ENCODE peak calls at places on chromosomes 3 and 15, in ten cellular contexts. U is mammary epithelial cell, E is kidney epithelial cell, T is WERI-Rb-1, Z is HepG2, Q is adrenal gland, F is AG09309, L is astrocyte, G is OCI-LY7, N is uterus. P is an unnamed sample.

GRCh38 chr15:82663186-82663600 is 16.0 kb upstream of the CPEB1 start:
- DNase-seq in F (no peak), Z (peak), T (no peak), G (peak), U (peak), N (no peak), L (peak), Q (peak), E (peak), P (peak)

GRCh38 chr3:157151151-157151550 is 8.8 kb downstream of the CCNL1 start:
- DNase-seq in N (no peak), L (no peak), G (no peak), F (no peak), E (no peak), T (no peak), Z (no peak), U (no peak), Q (no peak), P (no peak)

GRCh38 chr3:123397050-123397590 is 51.8 kb downstream of the ADCY5 start:
- DNase-seq in G (no peak), F (no peak), T (no peak), N (no peak), U (no peak), Q (no peak), Z (no peak), L (no peak), E (no peak), P (no peak)

GRCh38 chr15:55494927-55495326 is 13.1 kb downstream of the DNAAF4 start:
- DNase-seq in Z (no peak), N (no peak), L (no peak), T (no peak), E (no peak), F (no peak), Q (no peak), U (no peak), G (peak), P (no peak)

GRCh38 chr3:53016236-53016635 is 29.6 kb downstream of the SFMBT1 start:
- DNase-seq in Q (no peak), G (no peak), U (no peak), Z (no peak), E (no peak), T (no peak), F (no peak), N (no peak), L (peak), P (no peak)

GRCh38 chr3:48656061-48656840 is 6.4 kb downstream of the CELSR3 start:
- DNase-seq in E (peak), F (peak), L (peak), N (peak), U (peak), G (peak), T (no peak), Z (peak), Q (peak), P (no peak)

GRCh38 chr3:46456118-46456517 is 8.6 kb downstream of the LTF start:
- DNase-seq in E (no peak), Q (no peak), F (no peak), Z (no peak), N (no peak), L (no peak), U (no peak), T (no peak), G (no peak), P (no peak)

GRCh38 chr3:192434186-192434585 is 293.2 kb downstream of the FGF12 start:
- DNase-seq in Q (no peak), Z (no peak), N (no peak), E (no peak), L (no peak), G (no peak), F (no peak), U (no peak), T (no peak), P (no peak)

GRCh38 chr15:100853676-100854440 is 25.8 kb upstream of the ALDH1A3 start:
- DNase-seq in G (no peak), T (no peak), L (no peak), E (no peak), Z (no peak), N (no peak), Q (no peak), U (no peak), F (no peak), P (no peak)

GRCh38 chr15:40894689-40895308 is 549 bp downstream of the VPS18 start:
- DNase-seq in Z (peak), N (peak), F (no peak), Q (peak), T (peak), E (no peak), L (peak), U (peak), G (peak), P (no peak)

GRCh38 chr3:47019201-47019600 is 39.7 kb downstream of the NBEAL2 start:
- DNase-seq in Q (no peak), L (no peak), F (no peak), Z (no peak), U (peak), G (no peak), E (peak), N (no peak), T (no peak), P (no peak)

GRCh38 chr3:66423791-66424190 is 77.0 kb downstream of the LRIG1 start:
- DNase-seq in G (no peak), Z (no peak), N (peak), F (peak), L (peak), U (no peak), E (no peak), Q (no peak), T (no peak), P (no peak)

GRCh38 chr3:155853214-155854146 is 747 bp downstream of the SLC33A1 start:
- DNase-seq in T (peak), Z (peak), G (peak), L (peak), F (no peak), N (no peak), E (no peak), U (no peak), Q (no peak), P (no peak)
- TF ChIP-seq CTCF in T (no peak), Z (no peak), G (no peak), L (no peak), F (no peak), N (no peak), E (no peak), U (peak), Q (no peak), P (no peak)

GRCh38 chr3:49926117-49926728 is 3.4 kb downstream of the MON1A start:
- DNase-seq in T (no peak), N (no peak), Z (no peak), G (no peak), Q (no peak), U (no peak), L (no peak), F (no peak), E (no peak), P (no peak)

GRCh38 chr3:49929333-49930240 is at the start of gene MON1A:
- DNase-seq in N (peak), U (peak), F (peak), G (peak), T (peak), L (peak), Q (peak), E (no peak), Z (peak), P (peak)

GRCh38 chr3:49930241-49930690 is 655 bp upstream of the MON1A start:
- DNase-seq in Z (no peak), U (no peak), N (no peak), Q (no peak), E (no peak), G (no peak), L (no peak), F (no peak), T (peak), P (no peak)

GRCh38 chr3:49927798-49928197 is 1.8 kb downstream of the MON1A start:
- DNase-seq in L (no peak), U (no peak), Q (no peak), F (no peak), G (no peak), N (no peak), Z (peak), E (no peak), T (no peak), P (no peak)

GRCh38 chr3:49928511-49929017 is 1.0 kb downstream of the MON1A start:
- DNase-seq in Q (peak), N (no peak), Z (no peak), U (no peak), E (no peak), L (no peak), F (no peak), T (no peak), G (no peak), P (no peak)
- H3K4me3 ChIP-seq in Q (no peak), N (peak), Z (peak), U (no peak), E (no peak), L (no peak), F (no peak), T (no peak), G (peak), P (peak)

DNA sequence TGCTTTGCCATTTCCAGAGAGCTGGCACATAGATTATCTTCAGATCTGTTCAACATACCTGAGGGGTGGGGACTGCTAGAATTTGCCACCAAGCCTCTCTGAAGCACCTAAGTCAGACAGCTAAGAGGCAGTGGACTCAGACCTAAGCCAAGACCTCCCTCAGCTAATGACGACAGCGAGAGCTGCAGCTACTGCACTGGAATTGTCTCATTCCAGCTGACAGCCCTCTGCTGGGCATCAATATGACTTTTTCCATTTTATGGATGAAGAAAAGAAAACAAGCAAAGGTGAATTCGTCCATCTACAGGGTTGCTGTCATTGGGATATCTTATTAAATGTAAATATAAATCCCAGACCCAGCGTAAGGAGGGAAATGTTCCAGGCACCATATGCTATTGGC is 85.3 kb upstream of the LRTM1 start:
- DNase-seq in U (peak), F (no peak), G (no peak), Z (no peak), E (no peak), N (no peak), T (peak), Q (no peak), L (no peak), P (no peak)
- TF ChIP-seq CTCF in U (no peak), F (peak), G (no peak), Z (no peak), E (no peak), N (no peak), T (peak), Q (no peak), L (peak), P (peak)

GRCh38 chr3:102449341-102449740 is 14.5 kb downstream of the ZPLD1 start:
- DNase-seq in F (no peak), U (no peak), T (no peak), L (peak), E (no peak), Q (no peak), G (no peak), N (no peak), Z (no peak), P (peak)

GRCh38 chr3:102443021-102443420 is 8.2 kb downstream of the ZPLD1 start:
- DNase-seq in U (no peak), G (no peak), Z (no peak), E (no peak), Q (no peak), T (no peak), L (no peak), F (no peak), N (no peak), P (no peak)

GRCh38 chr3:102441832-102442231 is 7.0 kb downstream of the ZPLD1 start:
- DNase-seq in G (no peak), U (no peak), E (no peak), N (no peak), Z (no peak), F (no peak), Q (no peak), L (peak), T (no peak), P (no peak)

GRCh38 chr3:102447272-102447671 is 12.5 kb downstream of the ZPLD1 start:
- DNase-seq in L (peak), N (no peak), E (no peak), U (peak), Z (no peak), T (no peak), Q (no peak), F (no peak), G (no peak), P (no peak)

GRCh38 chr3:102444101-102444500 is 9.3 kb downstream of the ZPLD1 start:
- DNase-seq in Q (no peak), U (no peak), N (no peak), L (peak), T (no peak), Z (no peak), G (no peak), F (peak), E (no peak), P (peak)
- H3K4me3 ChIP-seq in Q (no peak), U (no peak), N (no peak), L (no peak), T (no peak), Z (no peak), G (no peak), F (no peak), E (no peak), P (no peak)

GRCh38 chr3:86794336-86795065 is 196.4 kb downstream of the VGLL3 start:
- DNase-seq in Q (no peak), Z (no peak), G (no peak), L (peak), F (no peak), N (no peak), E (no peak), T (no peak), U (no peak), P (no peak)
- TF ChIP-seq CTCF in Q (no peak), Z (no peak), G (no peak), L (no peak), F (no peak), N (no peak), E (no peak), T (no peak), U (no peak), P (no peak)